ENCODE peak calls at places on chromosomes 3 and 15, in seven cellular contexts. K, J, B, F, H, G and Z are unnamed samples.

GRCh38 chr3:57048052-57048671 is 12.3 kb upstream of the SPATA12 start:
- DNase-seq in K (no peak), J (no peak), B (peak), F (no peak), H (no peak), G (peak), Z (no peak)

GRCh38 chr3:126745760-126746394 is 41.8 kb downstream of the CHCHD6 start:
- DNase-seq in K (peak), J (no peak), B (no peak), F (no peak), H (no peak), G (no peak), Z (no peak)

GRCh38 chr3:117708601-117709000 is 999.0 kb downstream of the TUSC7 start:
- DNase-seq in K (no peak), J (no peak), B (no peak), F (no peak), H (no peak), G (no peak), Z (no peak)

GRCh38 chr3:67489816-67490215 is 164.6 kb downstream of the SUCLG2 start:
- DNase-seq in K (no peak), J (no peak), B (no peak), F (no peak), H (no peak), G (peak), Z (no peak)

GRCh38 chr3:134242649-134243637 is 7.7 kb downstream of the RYK start:
- DNase-seq in K (no peak), J (peak), B (no peak), F (no peak), H (peak), G (peak), Z (no peak)

GRCh38 chr15:40106203-40107161 is 2.2 kb downstream of the BMF start:
- DNase-seq in K (peak), J (no peak), B (peak), F (no peak), H (no peak), G (peak), Z (peak)

GRCh38 chr15:51781506-51781905 is 30.1 kb downstream of the TMOD2 start:
- DNase-seq in K (no peak), J (no peak), B (no peak), F (no peak), H (no peak), G (no peak), Z (no peak)

GRCh38 chr15:33209575-33210519 is 15.3 kb upstream of the FMN1 start:
- DNase-seq in K (no peak), J (no peak), B (no peak), F (no peak), H (no peak), G (no peak), Z (no peak)

GRCh38 chr3:148614463-148614862 is 83.2 kb upstream of the AGTR1 start:
- DNase-seq in K (no peak), J (no peak), B (no peak), F (no peak), H (no peak), G (no peak), Z (no peak)

GRCh38 chr3:186831795-186832194 is 10.7 kb upstream of the ADIPOQ start:
- DNase-seq in K (no peak), J (no peak), B (no peak), F (no peak), H (no peak), G (no peak), Z (no peak)

GRCh38 chr3:69299344-69299743 is 86.5 kb downstream of the FRMD4B start:
- DNase-seq in K (peak), J (peak), B (no peak), F (no peak), H (no peak), G (no peak), Z (no peak)

GRCh38 chr3:187646906-187647660 is 23.1 kb downstream of the SST start:
- DNase-seq in K (no peak), J (no peak), B (no peak), F (no peak), H (no peak), G (no peak), Z (no peak)

GRCh38 chr15:40900256-40901052 is 6.2 kb downstream of the VPS18 start:
- DNase-seq in K (no peak), J (no peak), B (no peak), F (no peak), H (no peak), G (no peak), Z (no peak)